ENCODE peak calls at places on chromosomes 5 and 9, in seven cellular contexts. X is HepG2, I is hepatocyte, H is cardiac muscle cell, L is AG04450, Z is breast epithelium, B is stomach. R is an unnamed sample. For H3K27me3, the result is how much of the 10 kb centered on the place peaks cover.

GRCh38 chr9:120486347-120486746 is 93.6 kb downstream of the CDK5RAP2 start:
- DNase-seq in B (peak), L (no peak), Z (no peak), I (no peak), H (no peak), X (no peak), R (no peak)

GRCh38 chr9:128203842-128204551 is 818 bp downstream of the DNM1 start:
- DNase-seq in I (peak), H (peak), B (no peak), X (no peak), Z (no peak), L (no peak), R (peak)

GRCh38 chr5:178204205-178205009 is at the start of gene HNRNPAB:
- DNase-seq in H (peak), Z (peak), L (peak), X (peak), B (peak), I (peak), R (peak)

GRCh38 chr5:96112703-96113102 is 151.1 kb upstream of the ELL2 start:
- DNase-seq in H (no peak), Z (no peak), L (no peak), X (no peak), I (no peak), B (no peak), R (no peak)

GRCh38 chr5:159877894-159878448 is 38.3 kb upstream of the ADRA1B start:
- DNase-seq in Z (no peak), B (peak), L (no peak), X (no peak), H (no peak), I (no peak), R (no peak)

GRCh38 chr5:34715711-34716110 is 59.6 kb downstream of the RAI14 start:
- DNase-seq in H (no peak), Z (no peak), B (no peak), X (no peak), I (no peak), L (no peak), R (no peak)

GRCh38 chr9:33785914-33786313 is 9.4 kb upstream of the PRSS3 start:
- DNase-seq in I (no peak), H (no peak), B (no peak), Z (no peak), X (peak), L (no peak), R (peak)

GRCh38 chr9:36258989-36259315 is 704 bp upstream of the GNE start:
- DNase-seq in H (no peak), L (no peak), Z (no peak), I (no peak), B (no peak), X (no peak), R (no peak)

GRCh38 chr9:93670208-93671029 is 94.0 kb downstream of the PHF2 start:
- DNase-seq in Z (peak), H (peak), I (no peak), B (peak), X (no peak), L (no peak), R (peak)

GRCh38 chr9:114151426-114151956 is 3.8 kb upstream of the COL27A1 start:
- DNase-seq in L (no peak), X (no peak), B (no peak), H (no peak), I (no peak), Z (no peak), R (no peak)

GRCh38 chr9:114149765-114150340 is 5.5 kb upstream of the COL27A1 start:
- DNase-seq in H (no peak), X (no peak), Z (no peak), L (no peak), B (no peak), I (no peak), R (no peak)

GRCh38 chr9:114146735-114147134 is 8.6 kb upstream of the COL27A1 start:
- DNase-seq in X (no peak), Z (no peak), I (no peak), B (no peak), L (no peak), H (no peak), R (no peak)

GRCh38 chr9:114150608-114151007 is 4.7 kb upstream of the COL27A1 start:
- DNase-seq in H (no peak), X (no peak), L (no peak), B (no peak), Z (no peak), I (no peak), R (no peak)

GRCh38 chr9:114149181-114149580 is 6.2 kb upstream of the COL27A1 start:
- DNase-seq in H (no peak), B (no peak), L (no peak), X (no peak), Z (no peak), I (no peak), R (no peak)
- H3K27me3 ChIP-seq in H (under half), B (under half), L (under half), X (under half), Z (under half), I (under half), R (under half)

DNA sequence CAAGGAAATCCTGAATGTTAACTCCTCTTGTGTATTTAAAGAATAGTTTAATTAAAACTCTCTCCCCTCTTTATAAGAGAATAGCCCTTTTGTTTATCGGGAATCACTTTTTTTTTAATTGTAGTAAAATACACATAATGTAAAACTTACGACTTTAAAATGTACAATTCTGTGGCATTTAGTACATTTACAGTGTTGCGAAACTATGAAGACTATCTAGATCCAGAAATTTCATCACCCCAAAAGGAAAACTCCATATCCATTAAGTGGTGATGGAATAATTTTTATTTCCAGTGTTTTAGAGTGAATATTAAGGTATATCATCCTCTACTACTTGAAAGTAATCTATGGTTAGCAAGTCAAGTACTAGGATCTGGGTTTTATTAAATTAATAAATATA is 36.8 kb downstream of the KDM3B start:
- DNase-seq in H (no peak), I (no peak), Z (no peak), L (no peak), X (no peak), B (no peak), R (no peak)
- TF ChIP-seq CTCF in H (no peak), I (no peak), Z (no peak), L (no peak), X (no peak), B (no peak), R (no peak)

DNA sequence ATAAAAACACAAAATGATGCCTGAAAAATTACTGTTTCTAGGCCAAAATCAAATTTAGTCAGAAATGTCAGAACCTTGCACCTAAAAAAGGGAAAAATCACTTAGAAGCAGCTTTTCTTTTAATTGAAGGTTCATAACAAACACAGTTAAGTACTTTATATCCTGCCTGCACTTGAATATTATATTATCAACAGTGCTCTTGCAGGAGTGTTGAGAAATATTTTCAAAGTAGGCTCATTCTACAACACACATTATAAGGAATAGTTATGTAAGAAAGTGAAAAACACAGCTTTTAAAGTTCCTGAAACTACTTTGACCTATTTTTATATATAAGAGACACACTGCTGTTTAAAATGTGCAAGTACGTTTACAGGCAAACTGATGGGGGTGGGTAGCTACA is 8.3 kb downstream of the EDIL3 start:
- DNase-seq in H (no peak), I (no peak), L (no peak), Z (no peak), B (no peak), X (no peak), R (no peak)
- H3K4me3 ChIP-seq in H (no peak), I (no peak), L (no peak), Z (no peak), B (no peak), X (no peak), R (no peak)

GRCh38 chr9:17293685-17294084 is 158.8 kb downstream of the CNTLN start:
- DNase-seq in I (no peak), L (no peak), H (no peak), Z (no peak), X (no peak), B (no peak), R (no peak)
- H3K27me3 ChIP-seq in I (under half), L (under half), H (under half), Z (under half), X (under half), B (under half), R (under half)

GRCh38 chr5:173527671-173528070 is 88.8 kb downstream of the BOD1 start:
- DNase-seq in Z (no peak), X (no peak), H (no peak), L (no peak), B (no peak), I (no peak), R (no peak)

GRCh38 chr5:173531863-173532262 is 84.6 kb downstream of the BOD1 start:
- DNase-seq in X (no peak), I (no peak), L (no peak), B (no peak), Z (no peak), H (no peak), R (no peak)

GRCh38 chr5:173532689-173533250 is 83.7 kb downstream of the BOD1 start:
- DNase-seq in X (no peak), Z (no peak), I (no peak), B (no peak), H (no peak), L (no peak), R (no peak)

GRCh38 chr5:173529861-173530260 is 86.6 kb downstream of the BOD1 start:
- DNase-seq in B (no peak), L (no peak), H (no peak), Z (no peak), X (no peak), I (no peak), R (no peak)

DNA sequence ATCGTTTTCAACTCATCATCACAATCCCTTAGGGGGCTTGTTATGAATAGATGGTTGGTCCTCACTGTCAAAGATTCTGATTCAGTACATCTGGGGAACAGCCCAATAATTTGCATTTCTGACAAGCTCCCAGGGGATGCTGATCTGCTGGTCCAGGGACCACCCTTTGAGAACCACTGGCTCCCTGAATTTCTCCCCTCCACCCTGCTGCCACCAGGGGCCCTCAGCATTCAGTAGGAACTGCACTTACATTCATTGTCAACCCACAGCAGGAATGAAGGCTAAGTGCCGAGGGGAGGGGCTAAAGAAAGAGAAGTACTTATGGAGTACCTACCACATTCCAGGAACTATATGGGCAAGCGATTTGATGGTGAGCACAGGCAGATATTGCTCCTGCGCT is 85.9 kb downstream of the BOD1 start:
- DNase-seq in X (peak), H (peak), B (no peak), L (no peak), I (no peak), Z (no peak), R (no peak)
- TF ChIP-seq CTCF in X (peak), H (peak), B (no peak), L (no peak), I (no peak), Z (no peak), R (peak)

DNA sequence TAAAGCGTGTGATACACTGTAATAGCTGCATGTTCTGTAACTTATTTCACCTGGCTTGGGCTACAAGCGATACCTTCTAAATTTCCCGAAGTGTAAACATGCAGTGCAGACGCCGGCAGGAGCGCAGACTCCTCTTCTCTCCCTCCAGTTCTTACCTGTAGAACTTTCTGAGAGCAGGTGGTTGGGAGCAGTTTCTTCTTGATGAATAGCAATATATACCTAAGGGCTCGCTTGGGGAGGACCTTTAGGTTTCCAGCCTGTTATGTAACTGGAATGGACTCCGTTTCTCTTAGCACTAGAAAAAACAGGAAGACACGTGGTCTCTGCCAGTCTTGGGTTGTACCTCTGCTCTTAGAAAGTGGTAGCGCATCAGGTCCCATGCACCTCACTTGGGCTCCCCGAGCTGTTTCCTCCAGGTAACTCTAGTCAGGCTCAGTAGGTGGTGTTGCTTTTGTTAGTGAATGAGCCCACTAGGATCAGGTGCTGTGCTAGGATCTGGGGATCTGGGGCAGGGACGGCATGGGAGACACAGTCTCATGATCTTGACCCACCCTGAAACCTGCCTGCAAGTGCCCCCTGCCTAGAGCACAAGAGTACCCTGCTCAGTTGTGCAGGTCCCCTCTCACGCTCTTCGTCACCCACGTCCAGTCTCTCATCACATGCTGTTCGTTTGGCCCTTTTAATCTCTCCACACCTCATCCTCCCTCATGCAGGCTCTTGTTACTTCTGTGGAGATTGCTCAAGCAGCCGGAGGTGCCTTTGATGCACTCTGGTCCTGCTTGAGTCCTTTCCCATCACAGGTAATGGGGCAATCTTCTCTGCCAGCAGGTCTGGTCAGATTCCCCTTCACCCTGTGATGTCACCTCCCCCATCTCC is 2.8 kb downstream of the TENT4A start:
- DNase-seq in X (no peak), L (no peak), Z (peak), I (no peak), B (no peak), H (no peak), R (no peak)
- H3K4me3 ChIP-seq in X (peak), L (peak), Z (peak), I (peak), B (peak), H (peak), R (peak)

DNA sequence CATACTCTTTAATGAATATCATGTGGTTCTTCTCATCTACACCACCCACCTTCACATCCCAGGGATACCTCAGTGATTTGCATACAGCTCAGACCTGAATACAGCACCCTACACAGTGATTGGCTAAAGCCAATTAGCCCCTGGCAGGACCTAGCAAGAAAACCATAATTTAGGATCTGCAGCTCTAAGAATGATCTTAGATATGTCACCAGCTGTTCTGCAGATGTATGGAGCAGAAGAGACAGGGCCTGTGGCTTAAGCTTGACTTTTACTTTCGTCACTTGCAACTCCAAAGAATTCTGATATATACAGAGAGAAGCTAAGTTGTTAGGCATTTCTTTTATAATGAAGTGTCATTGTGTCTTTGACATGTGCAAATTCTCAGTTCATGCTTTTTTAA is 483.2 kb upstream of the C9orf72 start:
- DNase-seq in L (no peak), X (no peak), B (no peak), I (no peak), Z (no peak), H (no peak), R (no peak)
- H3K27me3 ChIP-seq in L (under half), X (under half), B (under half), I (under half), Z (under half), H (under half), R (under half)

GRCh38 chr5:78805-79149 is 13.2 kb upstream of the PLEKHG4B start:
- DNase-seq in H (no peak), L (no peak), B (no peak), X (no peak), Z (no peak), I (no peak), R (no peak)
- TF ChIP-seq CTCF in H (no peak), L (no peak), B (no peak), X (no peak), Z (no peak), I (no peak), R (no peak)

R was measured in WERI-Rb-1.